ENCODE peak calls at places on chromosomes 16 and 17, in nine cellular contexts. M is tibial nerve, E is sigmoid colon, H is right lobe of liver, Z is uterus, J is prostate gland, A is adrenal gland, V is HCT116, T is A549. Y is an unnamed sample.
A peak's percentile ranks its signal among the peaks of the same experiment; 100 is the strongest.

GRCh38 chr17:15257316-15257925 is 7.7 kb downstream of the PMP22 start:
- DNase-seq in V (peak; percentile 59), T (peak; percentile 74), M (peak; percentile 85), Z (peak; percentile 79), J (peak; percentile 72), E (peak; percentile 92), H (peak; percentile 78), A (peak; percentile 83), Y (peak; percentile 82)

GRCh38 chr17:37701424-37702020 is 43.3 kb downstream of the HNF1B start:
- DNase-seq in Z (no peak), H (peak; percentile 48), V (peak; percentile 18), A (peak; percentile 28), T (peak; percentile 75), E (no peak), M (peak; percentile 14), J (no peak), Y (peak; percentile 49)

GRCh38 chr17:50686494-50687199 is 21.1 kb downstream of the ANKRD40 start:
- DNase-seq in E (peak; percentile 95), H (peak; percentile 81), M (no peak), A (peak; percentile 95), Z (peak; percentile 89), V (peak; percentile 92), T (peak; percentile 93), J (peak; percentile 68), Y (no peak)

GRCh38 chr17:7490144-7490543 is 6.0 kb downstream of the POLR2A start:
- DNase-seq in M (no peak), E (no peak), T (no peak), H (no peak), Z (no peak), V (no peak), A (no peak), J (no peak), Y (no peak)

GRCh38 chr17:65966311-65966710 is 225.6 kb downstream of the CEP112 start:
- DNase-seq in Z (no peak), T (no peak), V (no peak), E (no peak), A (no peak), J (no peak), M (no peak), H (no peak), Y (no peak)

GRCh38 chr16:75526032-75526790 is 9.7 kb downstream of the CHST5 start:
- DNase-seq in Z (no peak), E (no peak), H (no peak), M (no peak), J (no peak), T (no peak), V (no peak), A (no peak), Y (no peak)

GRCh38 chr16:88830783-88831182 is 19.1 kb upstream of the APRT start:
- DNase-seq in T (no peak), J (no peak), E (no peak), M (no peak), V (no peak), H (no peak), Z (no peak), A (no peak), Y (no peak)

GRCh38 chr17:4535667-4536258 is 19.4 kb downstream of the MYBBP1A start:
- DNase-seq in M (no peak), J (no peak), Z (no peak), A (no peak), H (no peak), V (no peak), T (no peak), E (no peak), Y (no peak)

GRCh38 chr17:70775667-70776066 is 606.3 kb downstream of the KCNJ2 start:
- DNase-seq in V (no peak), J (no peak), M (no peak), E (no peak), H (no peak), A (no peak), T (no peak), Z (no peak), Y (no peak)

GRCh38 chr16:27441276-27441675 is 39.3 kb downstream of the IL21R start:
- DNase-seq in T (no peak), V (no peak), A (no peak), Z (no peak), E (peak; percentile 32), M (no peak), J (no peak), H (peak; percentile 6), Y (no peak)

GRCh38 chr16:77977336-77977735 is 45.0 kb upstream of the CLEC3A start:
- DNase-seq in A (no peak), J (no peak), H (no peak), V (no peak), Z (no peak), M (no peak), T (no peak), E (no peak), Y (no peak)

GRCh38 chr16:68086336-68086821 is 1.2 kb downstream of the NFATC3 start:
- DNase-seq in V (no peak), M (no peak), E (no peak), Z (no peak), H (no peak), T (peak; percentile 69), A (no peak), J (no peak), Y (peak; percentile 62)
- TF ChIP-seq POLR2A in V (no peak), M (no peak), E (no peak), Z (no peak), H (no peak), T (no peak), A (no peak), J (no peak), Y (no peak)

DNA sequence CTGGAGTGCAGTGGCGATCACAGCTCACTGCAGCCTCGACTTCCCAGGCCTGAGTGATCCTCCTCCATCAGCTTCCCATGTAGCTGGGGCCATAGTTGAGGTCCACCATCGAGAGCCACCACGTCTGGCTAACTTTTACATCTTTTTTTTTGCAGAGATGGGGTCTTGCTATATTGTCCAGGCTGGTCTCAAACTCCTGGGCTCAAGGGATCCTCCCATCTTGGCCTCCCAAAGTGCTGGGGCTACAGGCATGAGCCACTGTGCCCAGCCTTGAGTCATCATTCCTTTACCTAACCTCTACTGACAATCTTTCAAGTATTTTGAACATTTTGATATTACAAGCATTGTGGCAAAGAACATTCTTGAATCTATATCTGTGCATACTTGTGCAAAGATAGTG is 9.4 kb upstream of the CCDC92B start:
- DNase-seq in A (no peak), J (no peak), Z (no peak), V (no peak), H (no peak), M (no peak), T (no peak), E (no peak), Y (no peak)
- TF ChIP-seq POLR2A in A (no peak), J (no peak), Z (no peak), V (no peak), H (no peak), M (no peak), T (no peak), E (no peak), Y (no peak)

DNA sequence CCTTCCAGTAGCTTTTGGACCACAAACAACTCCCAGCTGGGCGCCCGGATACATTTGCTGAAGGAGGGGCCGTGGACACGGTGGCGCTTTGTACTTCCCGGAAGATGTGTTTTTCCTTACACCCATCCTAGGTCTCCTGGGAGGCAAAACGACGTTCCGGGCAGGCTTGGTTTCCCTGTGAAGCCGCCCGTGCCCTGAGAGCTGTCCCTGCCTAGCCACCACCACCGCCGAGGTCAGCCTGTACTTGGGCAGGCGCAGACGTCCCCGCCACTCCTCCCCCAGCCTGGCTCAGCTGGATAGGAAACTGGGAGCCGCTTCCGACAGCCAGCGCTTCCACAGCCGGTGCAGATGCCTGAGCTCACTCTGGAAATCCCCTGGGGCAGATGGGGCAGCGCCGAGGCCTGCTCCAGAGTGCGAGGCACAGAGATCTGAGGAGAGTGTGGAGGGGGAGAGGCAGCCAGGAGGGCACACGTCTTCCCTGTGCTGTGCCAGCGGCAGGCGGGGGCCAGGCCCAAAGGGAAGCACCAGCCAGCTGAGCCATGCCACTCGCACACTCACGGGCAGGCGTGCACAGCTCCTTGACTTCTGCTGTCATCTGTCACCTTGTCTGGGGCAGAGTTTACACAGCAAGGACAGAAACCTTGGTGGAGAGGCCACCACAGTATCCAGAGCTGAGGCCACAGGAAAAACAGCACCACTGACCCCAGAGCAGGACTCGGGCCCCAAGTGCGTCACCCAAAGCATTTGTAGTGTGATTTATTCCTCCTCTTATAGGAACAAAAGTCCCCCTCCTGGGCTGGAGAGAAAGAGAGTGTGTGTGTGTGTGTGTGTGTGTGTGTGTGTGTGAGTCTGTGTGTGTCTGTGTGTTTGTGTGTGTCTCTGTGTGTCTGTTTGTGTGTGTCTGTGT is 3.0 kb downstream of the RHBDF2 start:
- DNase-seq in M (no peak), Z (peak; percentile 59), E (peak; percentile 89), J (peak; percentile 70), V (no peak), A (peak; percentile 92), T (peak; percentile 75), H (peak; percentile 90), Y (no peak)
- TF ChIP-seq POLR2A in M (peak; percentile 19), Z (no peak), E (no peak), J (peak; percentile 21), V (no peak), A (peak; percentile 66), T (no peak), H (peak; percentile 63), Y (no peak)

GRCh38 chr17:28748852-28749515 is 5.2 kb downstream of the TRAF4 start:
- DNase-seq in V (no peak), M (no peak), A (no peak), Z (no peak), J (no peak), H (no peak), E (no peak), T (no peak), Y (no peak)

GRCh38 chr17:28751600-28752366 is 8.0 kb downstream of the TRAF4 start:
- DNase-seq in M (no peak), H (no peak), A (no peak), J (no peak), Z (no peak), T (no peak), E (no peak), V (no peak), Y (no peak)

GRCh38 chr17:28747801-28748750 is 4.3 kb downstream of the TRAF4 start:
- DNase-seq in H (no peak), J (no peak), E (no peak), M (no peak), Z (no peak), V (no peak), A (no peak), T (no peak), Y (no peak)

GRCh38 chr17:28749516-28750177 is 5.8 kb downstream of the TRAF4 start:
- DNase-seq in Z (no peak), V (no peak), J (no peak), T (no peak), E (no peak), M (no peak), A (no peak), H (no peak), Y (no peak)

DNA sequence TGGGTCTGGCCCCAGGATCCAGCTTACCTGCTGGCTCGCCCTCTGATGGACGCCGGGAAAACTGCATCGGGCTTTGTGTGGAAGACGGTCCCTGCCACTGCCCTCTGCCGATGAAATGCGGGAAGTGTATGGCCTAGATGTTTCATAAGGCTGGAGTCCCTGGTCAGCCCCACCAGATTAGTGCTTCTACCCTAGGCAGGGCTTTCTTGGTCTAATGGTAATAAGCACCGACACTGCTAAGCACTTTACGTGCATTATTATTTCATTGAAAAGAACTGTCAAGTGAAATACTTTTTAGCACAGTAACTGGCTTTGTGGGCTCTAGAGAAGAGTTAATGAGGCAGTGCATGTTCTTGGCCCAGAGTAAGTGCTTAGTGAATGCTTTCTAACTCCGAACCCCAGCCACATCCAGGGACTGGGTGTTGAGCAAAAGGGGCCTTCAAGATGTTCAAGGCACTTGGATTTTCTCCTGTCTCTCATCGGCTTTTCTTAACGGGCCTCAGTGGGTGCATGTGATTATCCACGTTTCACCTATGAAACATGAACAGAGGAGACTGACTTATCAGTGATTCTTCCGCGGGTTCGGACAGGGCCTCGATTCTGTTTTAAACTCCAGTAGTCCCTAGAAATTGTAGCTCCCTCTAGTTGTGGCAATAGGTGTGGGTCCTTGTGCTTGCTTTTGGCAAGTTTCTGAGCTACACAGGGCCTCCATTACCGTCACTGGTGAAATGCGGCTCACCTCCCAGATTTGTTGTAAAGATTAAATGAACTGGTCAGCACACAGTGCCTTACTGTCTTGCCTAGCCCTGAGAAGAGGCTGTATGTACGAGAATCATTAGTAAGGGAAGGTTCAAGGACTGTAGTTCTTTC is 6.6 kb downstream of the TRAF4 start:
- DNase-seq in J (peak; percentile 95), V (peak; percentile 85), T (peak; percentile 82), Z (peak; percentile 95), H (peak; percentile 90), A (peak; percentile 94), M (peak; percentile 98), E (peak; percentile 96), Y (peak; percentile 96)
- TF ChIP-seq POLR2A in J (peak; percentile 16), V (no peak), T (no peak), Z (no peak), H (no peak), A (peak; percentile 22), M (no peak), E (no peak), Y (no peak)